ENCODE peak calls at places on chromosomes 16 and 17, in four cellular contexts. W is prostate gland, C is mammary epithelial cell, R is left ventricle myocardium inferior. F is an unnamed sample.
A peak's percentile ranks its signal among the peaks of the same experiment; 100 is the strongest.

GRCh38 chr16:68539704-68540370 is 746 bp downstream of the ZFP90 start:
- DNase-seq in W (no peak), C (peak; percentile 53), R (no peak), F (no peak)

GRCh38 chr16:82042841-82043240 is 7.8 kb downstream of the HSD17B2 start:
- DNase-seq in W (no peak), C (no peak), R (no peak), F (no peak)

GRCh38 chr17:49315974-49316570 is 46.0 kb downstream of the ZNF652 start:
- DNase-seq in W (no peak), C (no peak), R (no peak), F (no peak)

GRCh38 chr16:27470567-27471431 is 68.8 kb downstream of the IL21R start:
- DNase-seq in W (no peak), C (no peak), R (no peak), F (no peak)

GRCh38 chr16:79897444-79898146 is 297.1 kb upstream of the MAF start:
- DNase-seq in W (no peak), C (no peak), R (no peak), F (no peak)

GRCh38 chr17:79591014-79591590 is 19.7 kb downstream of the RBFOX3 start:
- DNase-seq in W (no peak), C (no peak), R (no peak), F (no peak)

GRCh38 chr16:12289175-12290063 is 312.9 kb downstream of the SNX29 start:
- DNase-seq in W (no peak), C (no peak), R (no peak), F (no peak)

GRCh38 chr17:77184474-77184873 is 43.7 kb downstream of the SEC14L1 start:
- DNase-seq in W (no peak), C (peak; percentile 39), R (no peak), F (no peak)

GRCh38 chr16:35525979-35526590 is 2066.7 kb downstream of the TP53TG3F start:
- DNase-seq in W (no peak), C (no peak), R (no peak), F (no peak)

GRCh38 chr16:87276091-87276561 is 41.1 kb downstream of the C16orf95 start:
- DNase-seq in W (no peak), C (no peak), R (no peak), F (no peak)

GRCh38 chr16:76639685-76640289 is 362.6 kb downstream of the CNTNAP4 start:
- DNase-seq in W (no peak), C (peak; percentile 47), R (no peak), F (no peak)

GRCh38 chr17:76270770-76271668 is 5.9 kb downstream of the UBALD2 start:
- DNase-seq in W (no peak), C (no peak), R (no peak), F (no peak)

GRCh38 chr16:85570735-85571562 is 42.2 kb upstream of the GSE1 start:
- DNase-seq in W (no peak), C (no peak), R (peak; percentile 57), F (no peak)
- H3K4me1 ChIP-seq in W (peaks cover 8% of the 10 kb centered on the region), C (peaks cover 29% of the 10 kb centered on the region), R (peaks cover 38% of the 10 kb centered on the region), F (peaks cover 36% of the 10 kb centered on the region)

GRCh38 chr16:69600202-69600601 is 34.4 kb downstream of the NFAT5 start:
- DNase-seq in W (no peak), C (no peak), R (no peak), F (no peak)
- H3K27ac ChIP-seq in W (no peak overlapping the region), C (no peak overlapping the region), R (no peak overlapping the region), F (no peak overlapping the region)

DNA sequence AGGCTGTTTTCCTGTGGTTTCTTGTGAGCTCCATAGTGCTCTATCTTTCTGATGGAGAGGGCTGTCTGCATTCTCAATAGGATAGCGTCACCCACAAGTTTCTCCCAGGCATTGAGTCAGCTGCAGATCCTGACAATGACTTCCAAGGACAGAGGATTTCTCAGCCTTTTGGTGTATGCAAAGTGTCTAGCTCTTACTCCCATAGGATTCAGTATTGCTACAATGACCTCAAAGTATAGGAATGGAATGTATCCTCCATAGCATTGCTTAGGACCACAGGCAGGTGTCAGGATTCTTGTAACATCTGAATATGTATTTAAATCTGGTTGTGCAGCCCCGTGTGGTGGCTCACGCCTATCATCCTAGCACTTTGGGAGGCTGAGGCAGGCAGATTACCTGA is 32.3 kb downstream of the SMIM36 start:
- DNase-seq in W (no peak), C (no peak), R (no peak), F (no peak)
- H3K4me3 ChIP-seq in W (no peak overlapping the region), C (no peak overlapping the region), R (no peak overlapping the region), F (no peak overlapping the region)

DNA sequence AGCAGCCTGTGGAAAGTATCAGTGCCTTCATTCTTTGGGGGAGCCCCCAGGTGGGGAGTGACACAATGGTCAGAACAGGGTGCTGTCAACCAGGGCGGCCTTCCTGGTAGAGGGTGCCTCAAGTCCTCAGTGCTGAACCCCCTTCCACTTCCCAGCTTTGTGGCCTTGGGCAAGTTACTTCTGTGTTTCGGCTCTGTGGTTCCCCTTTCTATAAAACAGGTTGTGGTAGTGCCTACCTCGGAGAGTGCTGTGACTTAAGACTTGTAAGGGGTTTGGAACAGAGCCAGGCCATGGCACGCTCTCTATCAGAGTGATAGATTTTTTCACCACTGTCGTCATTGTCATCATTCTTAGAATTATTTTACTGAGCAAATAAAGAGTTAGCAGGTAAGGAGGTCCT is 141.1 kb downstream of the CCDC182 start:
- DNase-seq in W (peak; percentile 31), C (no peak), R (no peak), F (no peak)
- H3K4me1 ChIP-seq in W (peaks cover 16% of the 10 kb centered on the region), C (peaks cover 4% of the 10 kb centered on the region), R (peaks cover 48% of the 10 kb centered on the region), F (peaks cover 35% of the 10 kb centered on the region)